ENCODE peak calls at places on chromosomes 11 and 22, in six cellular contexts. H is neuronal stem cell, G is IMR-90, L is trophoblast cell, K is mesenchymal stem cell, E is H1. B is an unnamed sample.

GRCh38 chr11:16925495-16926065 is 88.6 kb downstream of the PLEKHA7 start:
- DNase-seq in H (peak), G (no peak), L (peak), K (peak), E (peak), B (peak)

GRCh38 chr11:60860943-60861342 is 5.2 kb upstream of the PTGDR2 start:
- DNase-seq in H (no peak), G (no peak), L (no peak), K (no peak), E (no peak), B (no peak)

GRCh38 chr11:119236490-119236889 is 30.4 kb downstream of the CBL start:
- DNase-seq in H (no peak), G (peak), L (peak), K (peak), E (no peak), B (no peak)

GRCh38 chr11:120391297-120391696 is 55.1 kb downstream of the ARHGEF12 start:
- DNase-seq in H (peak), G (no peak), L (no peak), K (peak), E (no peak), B (peak)

GRCh38 chr11:46239801-46240061 is 37.7 kb upstream of the CREB3L1 start:
- DNase-seq in H (no peak), G (peak), L (no peak), K (peak), E (no peak), B (no peak)

GRCh38 chr11:1922411-1923113 is 3.1 kb downstream of the TNNT3 start:
- DNase-seq in H (no peak), G (no peak), L (no peak), K (no peak), E (no peak), B (no peak)

GRCh38 chr22:26124991-26125725 is 44.1 kb upstream of the SEZ6L start:
- DNase-seq in H (no peak), G (no peak), L (no peak), K (no peak), E (no peak), B (no peak)

GRCh38 chr11:30879322-30880020 is 293.3 kb upstream of the MPPED2 start:
- DNase-seq in H (no peak), G (no peak), L (no peak), K (no peak), E (no peak), B (no peak)

GRCh38 chr22:39130152-39130704 is 22.3 kb downstream of the CBX7 start:
- DNase-seq in H (no peak), G (no peak), L (no peak), K (no peak), E (no peak), B (no peak)

GRCh38 chr11:19828382-19829108 is 115.9 kb downstream of the NAV2 start:
- DNase-seq in H (no peak), G (no peak), L (peak), K (no peak), E (no peak), B (no peak)

GRCh38 chr22:28906312-28906711 is 22.9 kb downstream of the ZNRF3 start:
- DNase-seq in H (no peak), G (no peak), L (no peak), K (no peak), E (no peak), B (no peak)
- H3K4me2 ChIP-seq in H (no peak), G (no peak), L (no peak), K (no peak), E (no peak), B (no peak)

DNA sequence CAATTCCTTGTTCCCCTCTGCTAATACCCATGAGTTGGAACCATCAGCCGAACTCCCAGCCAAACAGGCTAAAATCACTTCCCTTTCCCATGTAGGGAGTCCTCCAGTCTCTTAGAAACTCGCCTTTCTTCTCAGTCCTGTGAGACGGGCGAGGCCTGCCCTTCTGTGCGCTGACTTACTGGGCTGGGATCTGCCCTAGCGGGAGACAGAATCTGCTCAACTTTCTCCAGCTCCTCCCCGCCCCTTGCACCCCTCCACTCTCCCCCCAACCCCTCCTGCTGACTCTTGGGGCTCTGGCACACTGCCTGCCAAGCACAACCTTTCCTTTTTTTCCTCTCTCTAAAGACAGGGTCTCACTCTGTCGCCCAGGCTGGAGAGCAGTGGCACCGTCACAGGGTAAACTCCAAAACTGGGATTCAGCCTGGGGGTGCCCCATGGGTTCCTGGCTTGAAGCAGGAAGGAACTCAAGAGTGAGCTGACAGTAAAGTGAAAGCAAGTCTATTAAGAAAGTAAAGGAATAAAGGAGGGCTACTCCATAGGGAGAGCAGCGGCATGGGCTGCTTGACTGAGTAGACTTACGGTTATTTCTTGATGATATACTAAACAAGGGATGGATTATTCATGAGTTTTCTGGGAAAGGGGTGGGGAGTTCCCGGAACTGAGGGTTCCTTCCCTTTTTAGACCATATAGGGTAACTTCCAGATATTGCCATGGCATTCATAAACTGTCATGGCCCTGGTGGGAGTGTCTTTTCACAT is 53.1 kb upstream of the EMID1 start:
- DNase-seq in H (no peak), G (no peak), L (no peak), K (peak), E (no peak), B (peak)
- H3K4me3 ChIP-seq in H (no peak), G (no peak), L (no peak), K (no peak), E (no peak), B (no peak)

DNA sequence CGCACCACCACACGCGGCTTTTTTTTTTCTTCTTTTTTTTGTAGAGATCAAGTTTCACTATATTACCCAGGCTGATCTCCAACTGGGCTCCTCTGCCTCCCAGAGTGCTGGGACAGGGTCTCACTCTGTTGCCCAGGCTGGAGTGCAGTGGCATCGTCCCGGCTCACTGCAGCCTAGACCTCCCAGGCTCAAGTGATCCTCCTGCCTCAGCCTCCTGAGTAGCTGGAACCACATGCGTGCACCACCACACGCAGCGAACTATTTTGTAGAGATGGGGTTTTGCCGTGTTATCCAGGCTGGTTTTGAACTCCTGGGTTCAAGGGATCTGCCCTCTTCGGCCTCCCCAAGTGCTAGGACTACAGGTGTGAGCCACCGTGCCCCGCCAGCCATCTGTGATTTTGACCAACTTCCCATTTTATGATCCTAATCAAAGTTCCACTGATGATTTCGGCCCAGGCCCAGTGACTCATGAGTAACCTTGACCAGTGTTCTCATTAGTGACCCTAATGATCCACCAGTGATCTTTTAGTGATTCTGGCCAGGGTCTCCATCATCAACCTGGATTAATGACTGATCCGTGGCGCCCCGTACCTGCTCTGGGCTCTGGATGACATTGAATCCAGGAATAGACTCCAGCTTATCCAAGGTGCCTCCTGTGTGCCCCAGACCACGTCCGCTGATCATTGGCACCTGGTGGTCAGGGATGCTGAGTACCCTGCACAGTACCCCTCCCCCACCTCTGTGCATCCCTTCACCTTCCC is 1.7 kb downstream of the TYMP start:
- DNase-seq in H (no peak), G (no peak), L (no peak), K (peak), E (no peak), B (no peak)
- H3K4ac ChIP-seq in H (no peak), G (no peak), L (no peak), K (no peak), E (no peak), B (no peak)

GRCh38 chr11:105799263-105799662 is 189.4 kb downstream of the GRIA4 start:
- DNase-seq in H (no peak), G (no peak), L (no peak), K (no peak), E (no peak), B (no peak)

GRCh38 chr11:105802390-105802789 is 192.5 kb downstream of the GRIA4 start:
- DNase-seq in H (no peak), G (no peak), L (no peak), K (no peak), E (no peak), B (no peak)

DNA sequence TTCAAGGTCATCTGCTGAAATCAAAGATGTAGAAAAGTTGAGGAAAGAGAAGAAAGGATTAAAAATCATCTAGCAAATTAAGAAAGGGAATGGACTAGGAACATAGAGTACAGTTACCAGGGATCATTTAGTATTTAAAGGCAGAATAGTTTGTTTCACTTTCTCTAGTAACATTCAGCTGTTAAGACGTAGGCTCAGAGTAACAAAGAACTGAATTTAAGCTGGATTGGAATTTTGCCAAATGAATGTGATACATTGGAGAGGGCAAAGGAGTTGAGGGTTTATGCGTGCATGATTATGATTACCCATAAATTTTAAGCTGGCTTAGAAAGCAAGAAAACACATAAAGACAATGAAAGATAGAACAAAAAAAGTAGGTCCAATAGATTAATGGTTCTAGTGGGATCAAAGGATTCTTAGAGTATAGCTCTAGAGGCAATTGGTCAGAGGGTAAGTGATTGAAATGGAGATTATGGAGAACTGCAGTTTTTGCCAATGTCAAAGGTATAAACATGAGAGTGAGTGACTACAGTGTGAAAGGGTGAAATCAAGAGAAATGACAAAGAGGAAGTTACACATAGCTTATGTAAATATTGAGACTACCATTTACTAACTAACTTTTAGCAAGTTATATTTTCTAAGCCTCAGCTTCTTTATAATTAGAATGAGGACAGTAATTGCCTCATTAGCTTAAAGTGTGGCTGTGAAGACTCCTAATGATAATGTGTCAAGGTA is 190.0 kb downstream of the GRIA4 start:
- DNase-seq in H (no peak), G (no peak), L (no peak), K (no peak), E (no peak), B (no peak)
- H3K4me2 ChIP-seq in H (no peak), G (no peak), L (no peak), K (no peak), E (no peak), B (no peak)

DNA sequence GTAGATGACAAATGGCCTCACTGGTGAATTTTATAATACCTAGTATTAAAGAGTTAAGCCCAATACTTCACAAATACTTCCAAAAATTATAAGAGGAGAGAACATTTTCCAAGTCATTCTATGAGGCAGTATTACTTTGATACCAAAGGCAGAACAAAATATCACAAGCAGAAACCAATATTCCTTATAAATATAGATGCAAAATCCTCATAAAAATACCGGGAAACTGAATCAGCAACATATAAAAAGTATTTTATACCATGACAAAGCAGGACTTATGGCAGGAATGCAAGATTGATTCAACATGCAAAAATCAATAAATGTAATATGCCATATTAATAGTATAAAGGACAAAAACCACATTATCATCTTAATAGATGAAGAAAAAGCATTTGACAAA is 22.1 kb upstream of the AMPD3 start:
- DNase-seq in H (no peak), G (no peak), L (no peak), K (no peak), E (no peak), B (no peak)
- H3K4me3 ChIP-seq in H (no peak), G (no peak), L (no peak), K (no peak), E (no peak), B (no peak)

DNA sequence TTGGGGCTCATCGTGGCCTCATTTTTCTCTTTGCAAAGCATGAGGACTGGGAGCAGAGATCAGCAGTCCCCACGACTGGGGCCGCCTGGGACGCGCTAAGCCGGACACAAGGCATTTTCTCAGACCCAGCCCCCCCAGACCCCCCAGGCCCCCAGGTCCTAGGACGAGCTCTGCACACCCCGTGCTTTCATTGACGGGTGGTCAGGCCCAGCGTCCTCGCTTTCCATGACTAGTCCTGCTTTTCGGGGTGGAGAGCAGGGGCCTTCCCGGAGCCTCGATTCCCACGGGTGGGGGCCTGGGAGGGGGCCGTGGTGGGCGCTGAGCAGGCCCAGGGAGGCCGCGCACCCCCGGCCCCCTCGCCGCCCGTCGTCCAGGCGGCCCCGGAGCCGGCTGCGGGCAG is 10.7 kb upstream of the LINC01488 start:
- DNase-seq in H (no peak), G (no peak), L (no peak), K (no peak), E (no peak), B (no peak)
- H3K4ac ChIP-seq in H (no peak), G (no peak), L (no peak), K (no peak), E (no peak), B (no peak)

GRCh38 chr11:113570906-113571305 is 95.7 kb upstream of the DRD2 start:
- DNase-seq in H (no peak), G (no peak), L (no peak), K (no peak), E (no peak), B (no peak)
- H3K4me2 ChIP-seq in H (no peak), G (no peak), L (no peak), K (no peak), E (no peak), B (no peak)